ENCODE peak calls at places on chromosomes 12 and 14, in seven cellular contexts. W is Peyer's patch; A is activated CD4-positive, alpha-beta T cell treated with anti-CD3 and anti-CD28 coated beads, Interleukin-2, amount 10 ng/mL, durations not matched to agents 7 days and 5 days; J is iris pigment epithelial cell; S is non-pigmented ciliary epithelial cell; Z is skeletal muscle cell; F is WERI-Rb-1. D is an unnamed sample.

GRCh38 chr12:119071176-119071575 is 89.8 kb downstream of the SRRM4 start:
- DNase-seq in F (no peak), W (no peak), J (no peak), Z (no peak), A (no peak), S (no peak), D (no peak)

GRCh38 chr12:60144395-60144794 is 548.6 kb downstream of the SLC16A7 start:
- DNase-seq in S (no peak), W (no peak), A (no peak), Z (no peak), J (no peak), F (no peak), D (no peak)

GRCh38 chr14:101410126-101410525 is 151.2 kb upstream of the DIO3 start:
- DNase-seq in F (no peak), W (no peak), Z (no peak), J (no peak), A (no peak), S (no peak), D (no peak)

GRCh38 chr12:23221066-23221465 is 596.1 kb downstream of the ETNK1 start:
- DNase-seq in J (peak; percentile 11), S (no peak), Z (no peak), F (peak; percentile 41), W (no peak), A (no peak), D (no peak)

GRCh38 chr14:101502761-101503392 is 58.4 kb upstream of the DIO3 start:
- DNase-seq in F (no peak), J (no peak), S (no peak), Z (no peak), W (no peak), A (no peak), D (no peak)

GRCh38 chr12:4012977-4013968 is 140.1 kb upstream of the PARP11 start:
- DNase-seq in Z (no peak), A (no peak), W (no peak), F (no peak), J (no peak), S (no peak), D (no peak)

GRCh38 chr12:106045251-106045674 is 93.5 kb downstream of the NUAK1 start:
- DNase-seq in J (no peak), Z (no peak), W (no peak), A (no peak), F (no peak), S (no peak), D (no peak)

GRCh38 chr14:55212611-55213010 is 21.2 kb upstream of the DLGAP5 start:
- DNase-seq in J (no peak), Z (no peak), S (no peak), W (no peak), F (no peak), A (no peak), D (no peak)

GRCh38 chr14:86088156-86088555 is 558.2 kb downstream of the FLRT2 start:
- DNase-seq in S (no peak), A (no peak), Z (no peak), J (no peak), F (no peak), W (no peak), D (no peak)

GRCh38 chr12:115402443-115403170 is 718.6 kb upstream of the TBX3 start:
- DNase-seq in A (no peak), W (no peak), S (no peak), F (no peak), Z (no peak), J (no peak), D (no peak)

GRCh38 chr14:75425443-75425842 is 2.4 kb upstream of the JDP2 start:
- DNase-seq in S (no peak), J (no peak), F (no peak), W (no peak), A (no peak), Z (no peak), D (no peak)

GRCh38 chr14:54253195-54253947 is 143.4 kb upstream of the CDKN3 start:
- DNase-seq in J (peak; percentile 89), A (no peak), W (no peak), F (no peak), Z (peak; percentile 61), S (peak; percentile 74), D (peak; percentile 94)

GRCh38 chr12:92530706-92531105 is 172.1 kb upstream of the PLEKHG7 start:
- DNase-seq in A (no peak), W (no peak), Z (no peak), F (no peak), S (no peak), J (no peak), D (no peak)

GRCh38 chr12:81187686-81188085 is 109.8 kb downstream of the ACSS3 start:
- DNase-seq in A (no peak), S (no peak), Z (no peak), F (no peak), W (no peak), J (no peak), D (no peak)

GRCh38 chr14:75242546-75243273 is 35.9 kb upstream of the FOS start:
- DNase-seq in J (peak; percentile 99), F (peak; percentile 84), S (peak; percentile 79), W (no peak), A (no peak), Z (peak; percentile 93), D (peak; percentile 85)

GRCh38 chr14:22557846-22558220 is 31.2 kb downstream of the DAD1 start:
- DNase-seq in W (peak; percentile 12), A (no peak), S (no peak), F (no peak), Z (no peak), J (no peak), D (no peak)

GRCh38 chr14:104972301-104973211 is 5.6 kb downstream of the AHNAK2 start:
- DNase-seq in A (no peak), F (peak; percentile 6), W (no peak), J (peak; percentile 17), Z (no peak), S (no peak), D (no peak)

GRCh38 chr12:121371404-121371803 is 19.2 kb upstream of the ANAPC5 start:
- DNase-seq in A (no peak), J (no peak), W (no peak), S (no peak), Z (no peak), F (no peak), D (no peak)

D was measured in astrocyte of the cerebellum.